ENCODE peak calls at places on chromosomes 16 and 17, in six cellular contexts. I is cardiac fibroblast, Q is right lobe of liver, Z is Peyer's patch, N is HFFc6, H is NB4. V is an unnamed sample.

GRCh38 chr17:64969046-64969501 is 49.8 kb upstream of the LRRC37A3 start:
- DNase-seq in I (no peak), Q (no peak), Z (no peak), N (no peak), H (no peak), V (no peak)

GRCh38 chr17:28325221-28325620 is 6.2 kb downstream of the TMEM97 start:
- DNase-seq in I (no peak), Q (no peak), Z (peak; percentile 8), N (no peak), H (no peak), V (no peak)

GRCh38 chr17:81037783-81038733 is 3.1 kb downstream of the BAIAP2 start:
- DNase-seq in I (no peak), Q (peak; percentile 83), Z (no peak), N (no peak), H (no peak), V (no peak)

GRCh38 chr17:72432143-72432604 is 311.4 kb downstream of the SOX9 start:
- DNase-seq in I (no peak), Q (no peak), Z (no peak), N (no peak), H (no peak), V (no peak)

GRCh38 chr17:45372325-45372869 is 55.6 kb upstream of the MAP3K14 start:
- DNase-seq in I (no peak), Q (no peak), Z (no peak), N (no peak), H (no peak), V (no peak)

GRCh38 chr16:86509759-86510464 is 415 bp upstream of the FOXF1 start:
- DNase-seq in I (peak; percentile 40), Q (no peak), Z (peak; percentile 20), N (peak; percentile 76), H (peak; percentile 55), V (no peak)

GRCh38 chr17:73644145-73645049 is at the start of gene SDK2:
- DNase-seq in I (no peak), Q (no peak), Z (peak; percentile 39), N (no peak), H (no peak), V (no peak)

GRCh38 chr17:57084361-57084801 is 665 bp upstream of the AKAP1 start:
- DNase-seq in I (no peak), Q (no peak), Z (no peak), N (peak; percentile 32), H (no peak), V (no peak)

GRCh38 chr16:49472598-49472997 is 99.0 kb downstream of the C16orf78 start:
- DNase-seq in I (no peak), Q (no peak), Z (no peak), N (no peak), H (no peak), V (no peak)

GRCh38 chr17:4877089-4877488 is 22.2 kb upstream of the C17orf107 start:
- DNase-seq in I (no peak), Q (no peak), Z (no peak), N (no peak), H (no peak), V (no peak)

GRCh38 chr16:70523621-70524405 is at the start of gene SF3B3:
- DNase-seq in I (peak; percentile 81), Q (peak; percentile 66), Z (peak; percentile 70), N (peak; percentile 17), H (peak; percentile 82), V (no peak)

GRCh38 chr16:87007907-87008306 is 309.3 kb downstream of the C16orf95 start:
- DNase-seq in I (no peak), Q (no peak), Z (no peak), N (no peak), H (no peak), V (no peak)

GRCh38 chr16:81651758-81652718 is 127.1 kb upstream of the PLCG2 start:
- DNase-seq in I (no peak), Q (no peak), Z (no peak), N (no peak), H (no peak), V (no peak)

GRCh38 chr17:34153988-34154387 is 101.1 kb upstream of the CCL2 start:
- DNase-seq in I (no peak), Q (no peak), Z (no peak), N (no peak), H (no peak), V (no peak)

GRCh38 chr16:69890891-69891282 is 60.2 kb upstream of the CLEC18A start:
- DNase-seq in I (no peak), Q (no peak), Z (no peak), N (no peak), H (no peak), V (no peak)

GRCh38 chr17:72332367-72332766 is 211.5 kb downstream of the SOX9 start:
- DNase-seq in I (peak; percentile 48), Q (no peak), Z (no peak), N (no peak), H (no peak), V (no peak)

GRCh38 chr17:77382966-77383612 is 242.3 kb downstream of the SEC14L1 start:
- DNase-seq in I (peak; percentile 73), Q (no peak), Z (no peak), N (no peak), H (no peak), V (no peak)

GRCh38 chr16:31331141-31331764 is 23.7 kb upstream of the ITGAX start:
- DNase-seq in I (no peak), Q (no peak), Z (peak; percentile 31), N (no peak), H (peak; percentile 62), V (no peak)

GRCh38 chr16:1048442-1049112 is 24.0 kb upstream of the SSTR5 start:
- DNase-seq in I (peak; percentile 55), Q (no peak), Z (no peak), N (no peak), H (peak; percentile 17), V (peak; percentile 91)

GRCh38 chr16:50251375-50252081 is 14.8 kb upstream of the ADCY7 start:
- DNase-seq in I (peak; percentile 90), Q (no peak), Z (no peak), N (peak; percentile 92), H (peak; percentile 61), V (no peak)

GRCh38 chr17:56786989-56787482 is 46.7 kb downstream of the C17orf67 start:
- DNase-seq in I (peak; percentile 94), Q (no peak), Z (no peak), N (peak; percentile 97), H (peak; percentile 94), V (no peak)

GRCh38 chr17:56808503-56808902 is 25.2 kb downstream of the C17orf67 start:
- DNase-seq in I (no peak), Q (no peak), Z (no peak), N (no peak), H (no peak), V (no peak)

GRCh38 chr17:51668963-51669246 is 408.6 kb downstream of the UTP18 start:
- DNase-seq in I (no peak), Q (no peak), Z (no peak), N (no peak), H (no peak), V (no peak)

GRCh38 chr16:53504161-53504663 is 1.2 kb upstream of the AKTIP start:
- DNase-seq in I (peak; percentile 88), Q (peak; percentile 51), Z (peak; percentile 43), N (peak; percentile 26), H (peak; percentile 33), V (no peak)

GRCh38 chr16:71423016-71423415 is 18.8 kb downstream of the TLE7 start:
- DNase-seq in I (no peak), Q (no peak), Z (no peak), N (no peak), H (no peak), V (no peak)

GRCh38 chr17:13384626-13385025 is 217.1 kb downstream of the HS3ST3A1 start:
- DNase-seq in I (no peak), Q (no peak), Z (no peak), N (no peak), H (no peak), V (no peak)

GRCh38 chr17:65050438-65050837 is 6.1 kb downstream of the GNA13 start:
- DNase-seq in I (no peak), Q (no peak), Z (no peak), N (no peak), H (no peak), V (no peak)

GRCh38 chr16:69494993-69495392 is 70.6 kb downstream of the CYB5B start:
- DNase-seq in I (peak; percentile 45), Q (no peak), Z (no peak), N (no peak), H (peak; percentile 73), V (no peak)

GRCh38 chr17:13735861-13736260 is 134.1 kb upstream of the HS3ST3A1 start:
- DNase-seq in I (no peak), Q (no peak), Z (no peak), N (peak; percentile 33), H (no peak), V (no peak)

GRCh38 chr17:82767041-82767754 is 15.3 kb downstream of the TBCD start:
- DNase-seq in I (peak; percentile 60), Q (peak; percentile 66), Z (peak; percentile 44), N (no peak), H (peak; percentile 70), V (peak; percentile 65)
- TF ChIP-seq CTCF in I (peak; percentile 70), Q (peak; percentile 53), Z (peak; percentile 9), N (peak; percentile 82), H (peak; percentile 65), V (peak; percentile 94)

DNA sequence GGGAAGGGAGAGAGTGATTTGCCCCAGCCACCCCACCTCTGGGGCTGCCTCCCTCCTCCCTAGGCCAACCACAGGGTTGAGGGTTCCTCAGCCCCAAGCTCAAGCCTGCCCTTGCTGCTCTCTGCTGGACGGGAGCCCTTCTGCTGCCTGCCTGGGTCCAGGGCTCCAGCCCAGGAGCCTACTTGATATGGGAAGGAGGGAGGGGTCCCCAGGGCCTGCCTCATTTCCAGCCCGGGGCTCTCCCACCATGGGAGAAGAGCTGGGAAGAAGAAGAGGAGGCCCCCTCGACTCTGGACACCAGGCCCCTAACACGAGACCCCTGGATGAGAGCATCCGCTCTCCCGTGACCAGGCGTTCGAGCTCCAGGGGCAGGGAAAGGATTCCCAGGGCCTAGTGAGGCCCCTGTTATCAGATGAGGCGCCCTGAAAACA is 726 bp downstream of the SLC16A5 start:
- DNase-seq in I (no peak), Q (no peak), Z (no peak), N (no peak), H (peak; percentile 36), V (no peak)
- TF ChIP-seq CTCF in I (no peak), Q (no peak), Z (no peak), N (no peak), H (no peak), V (no peak)

DNA sequence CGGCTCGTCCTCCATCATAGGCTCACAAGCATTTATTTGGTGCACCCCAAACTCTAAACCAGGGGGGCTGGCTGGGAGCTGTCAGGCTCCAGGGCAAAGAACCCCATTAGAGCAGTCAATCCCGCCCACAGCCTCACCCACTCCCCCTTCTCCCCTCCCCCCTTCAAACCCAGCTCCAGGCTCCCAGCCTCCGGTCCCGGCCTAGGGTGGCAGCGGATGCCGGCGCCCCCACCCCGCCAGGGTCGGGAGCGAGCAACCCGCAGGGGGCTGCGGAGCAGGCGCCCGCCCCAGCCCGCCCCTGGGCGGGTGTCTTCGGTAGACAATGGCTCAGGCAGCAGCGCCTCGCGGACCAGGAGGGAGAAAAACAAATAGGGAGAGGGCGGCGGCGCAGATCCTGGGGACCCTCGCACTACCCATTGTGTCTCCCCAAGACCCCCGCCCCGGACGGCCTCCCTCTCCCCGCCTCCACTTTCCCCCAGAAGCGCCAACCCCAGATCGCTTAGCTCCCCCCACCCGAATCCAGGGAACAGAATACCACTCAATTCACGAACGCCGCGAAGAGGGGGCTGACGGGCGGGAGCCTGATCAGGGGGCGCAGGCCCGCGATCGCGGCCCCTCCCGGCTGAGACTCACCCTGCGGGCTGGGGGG is 565 bp downstream of the FAM171A2 start:
- DNase-seq in I (no peak), Q (no peak), Z (no peak), N (no peak), H (peak; percentile 37), V (no peak)
- TF ChIP-seq CTCF in I (no peak), Q (no peak), Z (no peak), N (no peak), H (no peak), V (no peak)

GRCh38 chr17:31211352-31212012 is 85.6 kb downstream of the OMG start:
- DNase-seq in I (peak; percentile 38), Q (no peak), Z (no peak), N (peak; percentile 14), H (no peak), V (no peak)

GRCh38 chr17:31216053-31216751 is 80.8 kb downstream of the OMG start:
- DNase-seq in I (peak; percentile 84), Q (no peak), Z (no peak), N (peak; percentile 94), H (peak; percentile 70), V (no peak)
- TF ChIP-seq CTCF in I (peak; percentile 24), Q (peak; percentile 66), Z (peak; percentile 27), N (peak; percentile 91), H (no peak), V (peak; percentile 75)